ENCODE peak calls at places on chromosome 13, in ten cellular contexts. P, K, J, F, A, R, D, C, O and U are unnamed samples. For H3K36me3, the result is how much of the 10 kb centered on the place peaks cover.

GRCh38 chr13:43263047-43263446 is 239.7 kb downstream of the DNAJC15 start:
- DNase-seq in P (peak), C (peak), J (no peak), F (no peak), O (no peak), R (peak), D (no peak), K (no peak), A (no peak), U (no peak)

GRCh38 chr13:39417131-39417530 is 185.9 kb downstream of the LHFPL6 start:
- DNase-seq in C (no peak), A (no peak), J (no peak), F (no peak), D (no peak), P (no peak), O (no peak), K (no peak), R (no peak), U (no peak)

GRCh38 chr13:26132756-26133155 is 80.9 kb upstream of the SHISA2 start:
- DNase-seq in C (no peak), R (peak), O (no peak), D (no peak), A (no peak), K (no peak), F (no peak), P (no peak), J (no peak), U (no peak)

GRCh38 chr13:39567569-39567968 is 35.4 kb downstream of the LHFPL6 start:
- DNase-seq in K (no peak), A (no peak), P (no peak), J (no peak), D (no peak), R (peak), F (no peak), C (no peak), O (no peak), U (no peak)

GRCh38 chr13:78168981-78169380 is 250.3 kb upstream of the EDNRB start:
- DNase-seq in P (no peak), J (no peak), A (no peak), R (no peak), O (no peak), F (no peak), C (no peak), D (no peak), K (no peak), U (no peak)

GRCh38 chr13:90696254-90696653 is 651.2 kb upstream of the MIR17HG start:
- DNase-seq in R (peak), F (no peak), D (no peak), A (no peak), K (no peak), J (no peak), P (no peak), O (no peak), C (no peak), U (no peak)

GRCh38 chr13:66415444-66415843 is 814.7 kb downstream of the PCDH9 start:
- DNase-seq in K (no peak), R (no peak), A (no peak), P (no peak), C (no peak), J (no peak), F (no peak), D (no peak), O (no peak), U (no peak)

GRCh38 chr13:42924290-42924803 is 67.7 kb downstream of the EPSTI1 start:
- DNase-seq in C (no peak), A (no peak), D (no peak), O (no peak), R (no peak), P (no peak), F (no peak), J (no peak), K (no peak), U (no peak)

GRCh38 chr13:53138369-53139036 is 109.9 kb downstream of the OLFM4 start:
- DNase-seq in A (no peak), R (no peak), K (peak), O (no peak), D (no peak), P (no peak), J (peak), F (no peak), C (no peak), U (no peak)

GRCh38 chr13:79647518-79647917 is 166.6 kb downstream of the NDFIP2 start:
- DNase-seq in R (peak), K (no peak), C (peak), P (no peak), A (no peak), O (no peak), F (no peak), J (no peak), D (no peak), U (no peak)

GRCh38 chr13:110965038-110965754 is 50.3 kb upstream of the ANKRD10 start:
- DNase-seq in F (no peak), C (peak), P (peak), K (no peak), O (peak), A (no peak), D (no peak), R (peak), J (no peak), U (no peak)

GRCh38 chr13:92510416-92510815 is 716.2 kb upstream of the GPC6 start:
- DNase-seq in J (no peak), P (no peak), F (no peak), D (no peak), O (no peak), A (no peak), R (peak), C (no peak), K (no peak), U (no peak)

GRCh38 chr13:79393564-79394249 is 12.3 kb downstream of the RBM26 start:
- DNase-seq in O (peak), F (no peak), K (no peak), C (peak), D (no peak), P (no peak), J (no peak), A (no peak), R (peak), U (no peak)

GRCh38 chr13:25910243-25910642 is 141.6 kb downstream of the SHISA2 start:
- DNase-seq in O (no peak), C (no peak), K (no peak), P (no peak), J (no peak), D (no peak), A (no peak), F (no peak), R (no peak), U (no peak)

DNA sequence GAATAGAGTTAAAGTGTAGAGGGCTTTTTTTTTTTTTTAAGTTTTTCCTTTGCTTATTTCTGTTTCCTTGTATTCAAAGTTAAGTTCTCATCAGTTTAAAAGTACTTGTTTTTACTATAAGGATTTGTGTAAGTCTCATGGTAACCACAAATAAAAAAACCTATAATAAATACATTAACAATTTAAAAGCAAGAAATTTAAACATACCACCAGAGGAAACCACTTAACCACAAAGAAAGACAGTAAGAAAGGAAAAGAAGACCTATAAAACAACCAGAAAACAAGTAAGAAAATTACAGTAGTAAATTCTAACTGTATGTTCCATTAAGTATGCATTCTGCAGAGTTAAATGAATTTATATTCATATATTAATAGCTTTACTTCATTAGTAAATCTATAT is 999.1 kb upstream of the ATXN8OS start:
- DNase-seq in A (no peak), P (no peak), J (no peak), C (no peak), R (no peak), K (no peak), O (no peak), D (no peak), F (no peak), U (no peak)
- H3K36me3 ChIP-seq in A (under half), P (under half), J (under half), C (under half), R (under half), K (under half), O (under half), D (under half), F (under half), U (under half)

GRCh38 chr13:37040789-37041188 is 18.7 kb downstream of the SUPT20H start:
- DNase-seq in O (no peak), P (no peak), J (no peak), K (no peak), F (no peak), D (no peak), R (no peak), C (no peak), A (no peak), U (no peak)

GRCh38 chr13:37037231-37037630 is 22.3 kb downstream of the SUPT20H start:
- DNase-seq in O (no peak), J (no peak), P (no peak), K (no peak), A (no peak), D (no peak), C (no peak), R (no peak), F (no peak), U (no peak)

GRCh38 chr13:37039908-37040307 is 19.6 kb downstream of the SUPT20H start:
- DNase-seq in F (no peak), O (no peak), D (no peak), R (no peak), P (no peak), C (no peak), J (no peak), A (no peak), K (no peak), U (no peak)
- H3K36me3 ChIP-seq in F (under half), O (half or more), D (under half), R (under half), P (half or more), C (under half), J (under half), A (under half), K (under half), U (half or more)

DNA sequence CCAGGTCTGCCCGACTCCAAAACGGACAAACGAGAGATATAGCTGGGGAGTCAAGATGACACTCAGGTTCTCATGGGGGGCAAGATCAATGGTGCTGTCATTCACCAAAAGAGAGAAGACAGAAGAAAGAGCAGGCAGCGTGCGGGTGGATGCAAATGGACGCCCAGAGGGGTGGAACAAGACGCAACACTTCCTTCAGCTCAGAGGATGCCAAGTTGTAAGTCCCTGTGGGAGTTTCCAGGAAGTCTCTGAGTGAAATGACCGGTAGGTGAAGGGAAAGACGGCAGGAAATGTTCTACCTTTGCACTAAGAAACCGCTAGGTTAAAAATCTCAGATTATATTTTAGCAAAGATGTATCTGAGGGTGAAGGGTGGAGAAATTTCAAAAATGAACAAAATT is 26.5 kb downstream of the TUBGCP3 start:
- DNase-seq in O (no peak), A (no peak), K (no peak), D (peak), F (no peak), C (no peak), P (no peak), J (no peak), R (no peak), U (no peak)
- H3K36me3 ChIP-seq in O (half or more), A (under half), K (under half), D (under half), F (under half), C (under half), P (under half), J (under half), R (under half), U (half or more)

GRCh38 chr13:75803175-75803611 is 167.1 kb downstream of the LMO7 start:
- DNase-seq in D (no peak), K (no peak), A (no peak), F (no peak), P (no peak), J (no peak), O (peak), R (no peak), C (peak), U (no peak)

GRCh38 chr13:75806101-75806500 is 170.0 kb downstream of the LMO7 start:
- DNase-seq in P (no peak), R (no peak), K (no peak), O (no peak), A (no peak), J (no peak), C (no peak), F (no peak), D (no peak), U (no peak)

GRCh38 chr13:75801388-75801787 is 165.3 kb downstream of the LMO7 start:
- DNase-seq in A (no peak), J (no peak), K (no peak), O (no peak), D (no peak), F (no peak), R (no peak), C (no peak), P (no peak), U (no peak)

GRCh38 chr13:75802161-75802560 is 166.0 kb downstream of the LMO7 start:
- DNase-seq in F (no peak), K (no peak), O (peak), J (no peak), D (no peak), P (no peak), R (no peak), C (no peak), A (no peak), U (no peak)

DNA sequence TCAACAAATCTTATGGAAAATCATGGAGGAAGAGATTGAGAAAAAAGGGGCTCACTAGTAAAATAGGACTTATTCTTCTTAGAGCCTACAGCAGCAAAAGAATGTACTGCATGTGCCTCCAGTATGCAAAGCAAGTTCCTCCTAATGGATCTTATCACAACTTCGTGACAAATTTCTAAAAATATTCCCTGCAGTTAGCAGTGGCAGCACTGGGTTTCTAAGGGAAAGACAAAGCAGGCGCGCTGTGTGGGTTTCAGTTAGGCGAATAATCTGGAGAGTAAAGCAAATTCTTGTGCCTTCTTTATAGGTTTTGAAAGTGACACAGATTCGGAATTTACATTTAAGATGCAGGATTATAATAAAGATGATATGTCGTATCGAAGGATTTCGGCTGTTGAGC is 167.9 kb downstream of the LMO7 start:
- DNase-seq in J (no peak), A (no peak), D (no peak), O (no peak), R (no peak), C (no peak), P (no peak), F (no peak), K (no peak), U (no peak)
- H3K36me3 ChIP-seq in J (under half), A (under half), D (under half), O (under half), R (under half), C (under half), P (under half), F (under half), K (under half), U (under half)

GRCh38 chr13:104204177-104204576 is 1138.0 kb upstream of the SLC10A2 start:
- DNase-seq in R (no peak), J (no peak), P (no peak), C (no peak), D (no peak), F (no peak), O (no peak), K (no peak), A (no peak), U (no peak)

GRCh38 chr13:104206450-104207044 is 1140.3 kb upstream of the SLC10A2 start:
- DNase-seq in R (no peak), C (no peak), D (no peak), O (no peak), P (no peak), J (no peak), A (peak), K (no peak), F (no peak), U (no peak)
- H3K36me3 ChIP-seq in R (under half), C (under half), D (under half), O (under half), P (under half), J (under half), A (under half), K (under half), F (under half), U (under half)

DNA sequence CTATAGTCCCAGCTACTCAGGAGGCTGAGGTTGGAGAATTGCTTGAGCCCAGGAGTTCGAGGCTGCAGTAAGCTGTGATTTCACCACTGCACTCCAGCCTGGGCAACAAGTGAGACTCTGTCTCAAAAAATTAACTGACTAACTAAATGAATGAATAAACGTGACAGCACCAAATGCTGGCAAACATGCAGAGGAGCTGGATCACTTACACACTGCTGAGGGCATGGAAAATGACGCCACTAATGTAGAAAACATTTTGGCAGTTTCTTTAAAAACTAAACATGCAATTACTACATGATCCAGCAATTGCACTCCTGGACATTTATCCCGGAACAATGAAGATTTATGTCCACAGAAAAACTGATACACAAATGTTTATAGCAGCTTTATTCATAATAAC is 31.3 kb upstream of the GTF3A start:
- DNase-seq in R (no peak), P (no peak), O (no peak), J (no peak), D (no peak), C (no peak), A (no peak), F (no peak), K (no peak), U (no peak)
- H3K36me3 ChIP-seq in R (under half), P (under half), O (under half), J (under half), D (under half), C (under half), A (under half), F (under half), K (under half), U (under half)

DNA sequence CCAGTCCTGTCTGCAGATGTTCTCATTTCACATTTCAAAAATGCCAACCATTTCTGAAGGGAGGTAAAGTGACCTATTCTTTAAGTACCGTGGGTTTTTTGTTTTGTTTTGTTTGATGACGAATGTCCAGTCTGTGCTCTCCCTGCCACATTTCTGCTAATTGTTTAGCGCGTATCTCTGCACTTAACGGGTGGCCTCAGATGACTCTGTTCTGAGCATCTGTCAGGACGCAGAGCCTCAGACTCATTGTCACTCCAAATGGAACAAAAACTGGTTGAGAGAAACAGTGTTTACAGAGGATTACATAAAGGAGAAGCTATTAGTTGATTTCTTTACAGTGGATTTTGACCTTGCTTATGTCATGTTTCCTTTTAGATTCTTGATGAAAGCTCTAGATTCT is 23.7 kb downstream of the TPP2 start:
- DNase-seq in O (no peak), K (no peak), P (no peak), R (no peak), F (no peak), D (no peak), A (no peak), J (no peak), C (no peak), U (no peak)
- H3K36me3 ChIP-seq in O (half or more), K (under half), P (half or more), R (under half), F (under half), D (under half), A (under half), J (under half), C (under half), U (half or more)